ENCODE peak calls at places on chromosome 21, in seven cellular contexts. One of them, this sample, is unnamed.

GRCh38 chr21:42770717-42771502 is 108.4 kb downstream of the WDR4 start:
- DNase-seq in ovary: no peak
- DNase-seq in stomach: no peak
- DNase-seq in prostate gland: no peak
- DNase-seq in transverse colon: no peak
- DNase-seq in uterus: no peak
- DNase-seq in IMR-90: no peak
- DNase-seq in this sample: no peak

GRCh38 chr21:37139902-37140301 is 66.8 kb downstream of the TTC3 start:
- DNase-seq in ovary: no peak
- DNase-seq in stomach: no peak
- DNase-seq in prostate gland: no peak
- DNase-seq in transverse colon: no peak
- DNase-seq in uterus: no peak
- DNase-seq in IMR-90: peak; percentile 71
- DNase-seq in this sample: no peak

GRCh38 chr21:33289199-33289819 is 23.1 kb downstream of the IL10RB start:
- DNase-seq in ovary: no peak
- DNase-seq in stomach: no peak
- DNase-seq in prostate gland: no peak
- DNase-seq in transverse colon: no peak
- DNase-seq in uterus: no peak
- DNase-seq in IMR-90: peak; percentile 47
- DNase-seq in this sample: no peak

GRCh38 chr21:36274128-36274527 is 45.9 kb upstream of the MORC3 start:
- DNase-seq in ovary: no peak
- DNase-seq in stomach: no peak
- DNase-seq in prostate gland: no peak
- DNase-seq in transverse colon: no peak
- DNase-seq in uterus: no peak
- DNase-seq in IMR-90: no peak
- DNase-seq in this sample: no peak

GRCh38 chr21:43944181-43944633 is 67.9 kb upstream of the TRAPPC10 start:
- DNase-seq in ovary: no peak
- DNase-seq in stomach: no peak
- DNase-seq in prostate gland: no peak
- DNase-seq in transverse colon: no peak
- DNase-seq in uterus: no peak
- DNase-seq in IMR-90: no peak
- DNase-seq in this sample: no peak

GRCh38 chr21:19321688-19322087 is 918.1 kb upstream of the TMPRSS15 start:
- DNase-seq in ovary: no peak
- DNase-seq in stomach: no peak
- DNase-seq in prostate gland: no peak
- DNase-seq in transverse colon: no peak
- DNase-seq in uterus: no peak
- DNase-seq in IMR-90: no peak
- DNase-seq in this sample: no peak

GRCh38 chr21:26833460-26833939 is 11.7 kb downstream of the ADAMTS1 start:
- DNase-seq in ovary: peak; percentile 54
- DNase-seq in stomach: no peak
- DNase-seq in prostate gland: no peak
- DNase-seq in transverse colon: no peak
- DNase-seq in uterus: no peak
- DNase-seq in IMR-90: no peak
- DNase-seq in this sample: no peak

GRCh38 chr21:37368536-37369279 is 2.1 kb downstream of the DYRK1A start:
- DNase-seq in ovary: no peak
- DNase-seq in stomach: no peak
- DNase-seq in prostate gland: no peak
- DNase-seq in transverse colon: no peak
- DNase-seq in uterus: no peak
- DNase-seq in IMR-90: peak; percentile 48
- DNase-seq in this sample: no peak

GRCh38 chr21:21664871-21665270 is 666.7 kb downstream of the NCAM2 start:
- DNase-seq in ovary: no peak
- DNase-seq in stomach: no peak
- DNase-seq in prostate gland: no peak
- DNase-seq in transverse colon: no peak
- DNase-seq in uterus: no peak
- DNase-seq in IMR-90: peak; percentile 59
- DNase-seq in this sample: no peak

GRCh38 chr21:42862774-42863503 is 16.4 kb downstream of the WDR4 start:
- DNase-seq in ovary: no peak
- DNase-seq in stomach: peak; percentile 52
- DNase-seq in prostate gland: no peak
- DNase-seq in transverse colon: peak; percentile 41
- DNase-seq in uterus: no peak
- DNase-seq in IMR-90: no peak
- DNase-seq in this sample: no peak

GRCh38 chr21:33205476-33205875 is 24.3 kb upstream of the IFNAR2 start:
- DNase-seq in ovary: no peak
- DNase-seq in stomach: no peak
- DNase-seq in prostate gland: no peak
- DNase-seq in transverse colon: no peak
- DNase-seq in uterus: no peak
- DNase-seq in IMR-90: no peak
- DNase-seq in this sample: no peak

GRCh38 chr21:31088196-31088751 is 50.0 kb upstream of the KRTAP19-8 start:
- DNase-seq in ovary: no peak
- DNase-seq in stomach: no peak
- DNase-seq in prostate gland: no peak
- DNase-seq in transverse colon: no peak
- DNase-seq in uterus: no peak
- DNase-seq in IMR-90: no peak
- DNase-seq in this sample: no peak

GRCh38 chr21:35664683-35665082 is 395.6 kb downstream of the SETD4 start:
- DNase-seq in ovary: no peak
- DNase-seq in stomach: no peak
- DNase-seq in prostate gland: no peak
- DNase-seq in transverse colon: no peak
- DNase-seq in uterus: no peak
- DNase-seq in IMR-90: peak; percentile 77
- DNase-seq in this sample: no peak

GRCh38 chr21:34521561-34521960 is 9.6 kb upstream of the KCNE1 start:
- DNase-seq in ovary: no peak
- DNase-seq in stomach: no peak
- DNase-seq in prostate gland: no peak
- DNase-seq in transverse colon: no peak
- DNase-seq in uterus: no peak
- DNase-seq in IMR-90: no peak
- DNase-seq in this sample: no peak

GRCh38 chr21:38487906-38488639 is 10.2 kb downstream of the ERG start:
- DNase-seq in ovary: no peak
- DNase-seq in stomach: no peak
- DNase-seq in prostate gland: no peak
- DNase-seq in transverse colon: no peak
- DNase-seq in uterus: no peak
- DNase-seq in IMR-90: no peak
- DNase-seq in this sample: no peak

GRCh38 chr21:38950388-38951094 is 144.8 kb downstream of the ETS2 start:
- DNase-seq in ovary: no peak
- DNase-seq in stomach: peak; percentile 37
- DNase-seq in prostate gland: peak; percentile 91
- DNase-seq in transverse colon: peak; percentile 73
- DNase-seq in uterus: peak; percentile 46
- DNase-seq in IMR-90: peak; percentile 49
- DNase-seq in this sample: no peak

GRCh38 chr21:16751705-16752104 is 761.1 kb upstream of the CXADR start:
- DNase-seq in ovary: no peak
- DNase-seq in stomach: no peak
- DNase-seq in prostate gland: no peak
- DNase-seq in transverse colon: no peak
- DNase-seq in uterus: no peak
- DNase-seq in IMR-90: no peak
- DNase-seq in this sample: no peak

GRCh38 chr21:25895565-25896205 is 160.9 kb downstream of the GABPA start:
- DNase-seq in ovary: peak; percentile 33
- DNase-seq in stomach: no peak
- DNase-seq in prostate gland: no peak
- DNase-seq in transverse colon: no peak
- DNase-seq in uterus: no peak
- DNase-seq in IMR-90: peak; percentile 45
- DNase-seq in this sample: peak; percentile 29

GRCh38 chr21:26554365-26554764 is 18.7 kb downstream of the CYYR1 start:
- DNase-seq in ovary: no peak
- DNase-seq in stomach: no peak
- DNase-seq in prostate gland: no peak
- DNase-seq in transverse colon: no peak
- DNase-seq in uterus: no peak
- DNase-seq in IMR-90: no peak
- DNase-seq in this sample: no peak

GRCh38 chr21:43590220-43590619 is 69.1 kb downstream of the HSF2BP start:
- DNase-seq in ovary: no peak
- DNase-seq in stomach: no peak
- DNase-seq in prostate gland: no peak
- DNase-seq in transverse colon: no peak
- DNase-seq in uterus: no peak
- DNase-seq in IMR-90: no peak
- DNase-seq in this sample: no peak

GRCh38 chr21:42561742-42562141 is 48.1 kb downstream of the SLC37A1 start:
- DNase-seq in ovary: peak; percentile 4
- DNase-seq in stomach: no peak
- DNase-seq in prostate gland: peak; percentile 71
- DNase-seq in transverse colon: peak; percentile 44
- DNase-seq in uterus: no peak
- DNase-seq in IMR-90: no peak
- DNase-seq in this sample: no peak

GRCh38 chr21:31184462-31184861 is 146.2 kb upstream of the KRTAP19-8 start:
- DNase-seq in ovary: no peak
- DNase-seq in stomach: no peak
- DNase-seq in prostate gland: no peak
- DNase-seq in transverse colon: no peak
- DNase-seq in uterus: no peak
- DNase-seq in IMR-90: no peak
- DNase-seq in this sample: no peak

GRCh38 chr21:31554511-31555022 is 104.9 kb upstream of the SOD1 start:
- DNase-seq in ovary: no peak
- DNase-seq in stomach: no peak
- DNase-seq in prostate gland: no peak
- DNase-seq in transverse colon: no peak
- DNase-seq in uterus: no peak
- DNase-seq in IMR-90: peak; percentile 5
- DNase-seq in this sample: no peak

GRCh38 chr21:26432410-26432809 is 140.7 kb downstream of the CYYR1 start:
- DNase-seq in ovary: no peak
- DNase-seq in stomach: no peak
- DNase-seq in prostate gland: no peak
- DNase-seq in transverse colon: no peak
- DNase-seq in uterus: no peak
- DNase-seq in IMR-90: no peak
- DNase-seq in this sample: no peak

GRCh38 chr21:37710555-37711293 is 205.5 kb downstream of the KCNJ6 start:
- DNase-seq in ovary: no peak
- DNase-seq in stomach: no peak
- DNase-seq in prostate gland: no peak
- DNase-seq in transverse colon: no peak
- DNase-seq in uterus: no peak
- DNase-seq in IMR-90: peak; percentile 68
- DNase-seq in this sample: no peak

GRCh38 chr21:29477941-29478340 is 179.2 kb downstream of the BACH1 start:
- DNase-seq in ovary: no peak
- DNase-seq in stomach: no peak
- DNase-seq in prostate gland: no peak
- DNase-seq in transverse colon: no peak
- DNase-seq in uterus: no peak
- DNase-seq in IMR-90: peak; percentile 71
- DNase-seq in this sample: no peak

GRCh38 chr21:37176716-37177115 is 90.4 kb downstream of the VPS26C start:
- DNase-seq in ovary: no peak
- DNase-seq in stomach: peak; percentile 72
- DNase-seq in prostate gland: peak; percentile 19
- DNase-seq in transverse colon: no peak
- DNase-seq in uterus: no peak
- DNase-seq in IMR-90: no peak
- DNase-seq in this sample: no peak

GRCh38 chr21:41167348-41168342 is at the start of gene BACE2:
- DNase-seq in ovary: peak; percentile 76
- DNase-seq in stomach: peak; percentile 86
- DNase-seq in prostate gland: peak; percentile 89
- DNase-seq in transverse colon: peak; percentile 87
- DNase-seq in uterus: peak; percentile 83
- DNase-seq in IMR-90: peak; percentile 68
- DNase-seq in this sample: peak; percentile 71
- H3K4me3 ChIP-seq in ovary: peak within 1 kb of the TSS; percentile 70
- H3K4me3 ChIP-seq in stomach: peak within 1 kb of the TSS; percentile 86
- H3K4me3 ChIP-seq in prostate gland: peak within 1 kb of the TSS; percentile 76
- H3K4me3 ChIP-seq in transverse colon: peak within 1 kb of the TSS; percentile 95
- H3K4me3 ChIP-seq in uterus: peak within 1 kb of the TSS; percentile 70
- H3K4me3 ChIP-seq in IMR-90: peak within 1 kb of the TSS; percentile 58
- H3K4me3 ChIP-seq in this sample: peak within 1 kb of the TSS; percentile 76

DNA sequence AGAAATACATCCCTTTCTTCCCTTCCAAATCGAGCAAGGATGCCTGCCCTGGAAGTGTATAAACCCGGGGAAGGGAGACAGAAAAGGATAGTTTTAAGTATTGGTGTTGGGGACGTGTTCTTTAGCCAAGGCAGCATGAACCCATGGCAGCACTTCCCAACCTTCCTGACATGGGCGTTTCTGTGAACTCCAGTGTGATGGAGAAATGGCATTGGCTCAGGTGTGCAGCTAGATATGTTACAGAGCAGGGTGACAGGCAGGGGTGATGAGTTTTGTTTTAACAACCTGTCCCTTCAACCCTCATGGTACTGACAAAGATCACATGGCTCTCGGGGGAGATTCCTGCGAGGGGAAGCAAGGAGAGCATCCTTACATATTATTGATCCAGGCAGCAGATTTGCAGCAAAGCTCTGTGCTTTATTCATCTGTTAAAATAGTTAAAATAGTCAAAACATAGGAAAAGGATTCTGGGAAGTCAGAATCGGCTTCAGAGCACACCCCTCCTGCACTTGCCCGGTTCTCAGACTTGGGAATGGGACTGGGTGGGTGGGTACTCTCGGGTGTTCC is 4.0 kb downstream of the MX1 start:
- DNase-seq in ovary: no peak
- DNase-seq in stomach: no peak
- DNase-seq in prostate gland: no peak
- DNase-seq in transverse colon: no peak
- DNase-seq in uterus: no peak
- DNase-seq in IMR-90: no peak
- DNase-seq in this sample: no peak
- H3K36me3 ChIP-seq in ovary: no peaks in the 10 kb centered on the region
- H3K36me3 ChIP-seq in stomach: peaks cover 66% of the 10 kb centered on the region
- H3K36me3 ChIP-seq in prostate gland: no peaks in the 10 kb centered on the region
- H3K36me3 ChIP-seq in transverse colon: peaks cover 10% of the 10 kb centered on the region
- H3K36me3 ChIP-seq in uterus: no peaks in the 10 kb centered on the region
- H3K36me3 ChIP-seq in IMR-90: no peaks in the 10 kb centered on the region
- H3K36me3 ChIP-seq in this sample: peaks cover 60% of the 10 kb centered on the region

GRCh38 chr21:45736705-45737484 is 93.4 kb downstream of the PCBP3 start:
- DNase-seq in ovary: no peak
- DNase-seq in stomach: no peak
- DNase-seq in prostate gland: no peak
- DNase-seq in transverse colon: no peak
- DNase-seq in uterus: peak; percentile 28
- DNase-seq in IMR-90: no peak
- DNase-seq in this sample: no peak
- TF ChIP-seq POLR2A in ovary: no peak
- TF ChIP-seq POLR2A in stomach: no peak
- TF ChIP-seq POLR2A in prostate gland: no peak
- TF ChIP-seq POLR2A in transverse colon: no peak
- TF ChIP-seq POLR2A in uterus: no peak
- TF ChIP-seq POLR2A in IMR-90: no peak
- TF ChIP-seq POLR2A in this sample: no peak

GRCh38 chr21:14632359-14632758 is 86.2 kb upstream of the SAMSN1 start:
- DNase-seq in ovary: no peak
- DNase-seq in stomach: no peak
- DNase-seq in prostate gland: no peak
- DNase-seq in transverse colon: no peak
- DNase-seq in uterus: no peak
- DNase-seq in IMR-90: no peak
- DNase-seq in this sample: no peak

GRCh38 chr21:14630556-14631069 is 84.5 kb upstream of the SAMSN1 start:
- DNase-seq in ovary: no peak
- DNase-seq in stomach: no peak
- DNase-seq in prostate gland: no peak
- DNase-seq in transverse colon: no peak
- DNase-seq in uterus: no peak
- DNase-seq in IMR-90: no peak
- DNase-seq in this sample: no peak
- H3K4me3 ChIP-seq in ovary: no peak overlapping the region
- H3K4me3 ChIP-seq in stomach: no peak overlapping the region
- H3K4me3 ChIP-seq in prostate gland: no peak overlapping the region
- H3K4me3 ChIP-seq in transverse colon: no peak overlapping the region
- H3K4me3 ChIP-seq in uterus: no peak overlapping the region
- H3K4me3 ChIP-seq in IMR-90: no peak overlapping the region
- H3K4me3 ChIP-seq in this sample: no peak overlapping the region